ENCODE peak calls at places on chromosomes 6 and 20, in four cellular contexts. L is A549, O is K562, J is HepG2. W is an unnamed sample.

GRCh38 chr20:45322952-45323383 is 14.9 kb upstream of the MATN4 start:
- DNase-seq in J (peak; percentile 86), L (no peak), O (peak; percentile 84), W (no peak)

GRCh38 chr6:103122766-103123601 is 1729.5 kb downstream of the GRIK2 start:
- DNase-seq in L (no peak), J (peak; percentile 44), O (peak; percentile 24), W (peak; percentile 56)

GRCh38 chr6:157314705-157315321 is 8.5 kb downstream of the TMEM242 start:
- DNase-seq in J (peak; percentile 76), O (peak; percentile 79), L (peak; percentile 40), W (no peak)

GRCh38 chr20:3887870-3888614 is 1.1 kb upstream of the PANK2 start:
- DNase-seq in O (no peak), L (no peak), J (no peak), W (no peak)

GRCh38 chr20:63589261-63590217 is 15.5 kb upstream of the HELZ2 start:
- DNase-seq in O (no peak), L (no peak), J (no peak), W (no peak)

GRCh38 chr6:45650527-45651135 is 272.9 kb upstream of the SUPT3H start:
- DNase-seq in O (no peak), L (peak; percentile 8), J (no peak), W (no peak)

GRCh38 chr6:41604006-41604405 is 34.3 kb upstream of the MDFI start:
- DNase-seq in L (no peak), J (no peak), O (no peak), W (no peak)

GRCh38 chr20:49657118-49657901 is 56.4 kb downstream of the B4GALT5 start:
- DNase-seq in L (no peak), J (no peak), O (no peak), W (no peak)

GRCh38 chr20:1964659-1965405 is 29.0 kb downstream of the PDYN start:
- DNase-seq in O (no peak), J (no peak), L (no peak), W (no peak)

GRCh38 chr6:146984251-146984924 is 219.8 kb upstream of the STXBP5 start:
- DNase-seq in L (no peak), O (no peak), J (peak; percentile 93), W (no peak)

GRCh38 chr6:28351087-28351486 is 1.3 kb downstream of the ZKSCAN3 start:
- DNase-seq in O (peak; percentile 59), J (peak; percentile 21), L (no peak), W (no peak)

DNA sequence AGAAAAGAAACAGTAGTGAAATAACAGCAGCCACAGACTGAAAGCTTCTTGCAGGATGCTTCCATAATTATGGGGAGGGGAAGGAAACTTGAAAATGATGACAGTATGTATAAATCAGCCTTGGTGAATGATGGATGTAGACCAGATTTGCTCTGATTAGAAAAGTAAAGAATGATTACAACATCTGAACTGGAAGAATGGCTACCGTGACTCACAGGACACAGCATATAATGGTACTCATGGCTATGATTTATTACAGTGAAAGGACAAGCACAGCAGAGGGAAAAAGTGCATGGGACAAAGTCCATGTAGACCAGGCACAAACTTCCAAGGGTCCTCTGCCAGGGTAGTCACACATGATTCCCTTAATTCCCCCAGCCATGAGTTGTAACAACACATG is 70.7 kb upstream of the POPDC3 start:
- DNase-seq in J (no peak), L (no peak), O (no peak), W (no peak)
- TF ChIP-seq PHF8 in J (no peak), L (no peak), O (no peak), W (no peak)

DNA sequence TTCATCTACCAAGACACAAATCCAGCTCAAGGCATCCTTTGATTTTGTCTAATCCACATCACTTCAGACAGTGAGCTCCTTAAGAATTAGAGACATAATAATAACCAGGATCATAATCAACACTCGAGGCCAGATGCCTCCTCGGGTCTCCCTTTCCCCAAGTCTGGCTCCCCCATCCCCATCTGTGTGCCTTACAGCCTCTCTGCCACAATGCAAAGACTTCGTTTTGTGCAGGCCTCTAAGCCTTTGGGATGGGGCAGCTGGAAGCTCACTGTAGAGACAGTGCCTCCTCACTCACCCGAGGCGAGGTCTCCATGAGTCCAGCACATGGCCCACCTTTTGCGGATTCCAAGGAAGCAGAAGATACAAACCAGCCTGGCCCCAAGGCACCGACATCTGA is 30.3 kb downstream of the LRFN2 start:
- DNase-seq in J (no peak), O (no peak), L (no peak), W (no peak)
- TF ChIP-seq PHF8 in J (no peak), O (no peak), L (no peak), W (no peak)

GRCh38 chr6:64281167-64281566 is 645.6 kb downstream of the PHF3 start:
- DNase-seq in J (no peak), O (no peak), L (no peak), W (no peak)

GRCh38 chr6:64280569-64280968 is 645.0 kb downstream of the PHF3 start:
- DNase-seq in J (peak; percentile 21), O (no peak), L (no peak), W (no peak)
- TF ChIP-seq PHF8 in J (no peak), O (no peak), L (no peak), W (no peak)

GRCh38 chr6:35049346-35049745 is 91.8 kb downstream of the TCP11 start:
- DNase-seq in O (no peak), J (no peak), L (no peak), W (no peak)

GRCh38 chr6:35049885-35050284 is 91.3 kb downstream of the TCP11 start:
- DNase-seq in L (no peak), O (peak; percentile 14), J (no peak), W (no peak)

GRCh38 chr6:35050988-35051330 is 90.2 kb downstream of the TCP11 start:
- DNase-seq in L (no peak), O (no peak), J (no peak), W (no peak)

GRCh38 chr6:35051393-35051792 is 89.7 kb downstream of the TCP11 start:
- DNase-seq in L (no peak), O (no peak), J (no peak), W (no peak)

DNA sequence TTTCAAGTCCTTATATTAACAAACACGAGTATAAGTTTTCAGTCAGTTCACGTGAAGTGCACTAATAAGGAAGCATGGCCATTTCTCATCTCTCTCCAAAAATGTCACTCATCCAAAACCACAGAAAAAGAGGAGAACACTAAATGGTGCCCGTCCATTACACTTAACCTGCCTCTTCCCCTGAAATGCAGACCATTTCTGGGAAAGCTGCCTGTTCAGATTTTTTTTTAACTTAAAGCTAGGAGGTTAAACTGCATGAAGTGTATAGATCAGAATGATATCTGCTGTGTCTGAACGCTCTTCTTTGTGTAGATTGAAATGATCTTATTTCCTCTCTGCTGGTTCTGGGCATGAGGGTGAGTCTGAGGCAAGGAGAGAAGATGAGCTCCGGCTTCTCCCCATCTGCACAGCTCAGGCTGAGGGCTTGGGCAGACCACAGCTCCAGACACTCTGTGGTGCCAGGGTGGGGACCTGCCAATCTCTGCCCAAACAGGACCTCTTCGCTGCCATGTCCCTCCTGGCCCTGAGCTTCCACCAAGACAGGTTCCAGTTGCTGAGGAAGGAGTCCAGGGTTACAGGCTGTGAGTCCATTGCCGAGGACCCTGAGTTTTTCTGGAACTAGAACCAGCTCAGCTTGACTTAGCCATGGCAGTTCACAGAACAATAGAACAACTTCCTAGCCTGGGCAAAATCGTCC is 90.7 kb downstream of the TCP11 start:
- DNase-seq in O (no peak), L (no peak), J (no peak), W (no peak)
- TF ChIP-seq PHF8 in O (no peak), L (no peak), J (no peak), W (no peak)

GRCh38 chr6:9139762-9140161 is 704.4 kb upstream of the SLC35B3 start:
- DNase-seq in L (no peak), J (no peak), O (no peak), W (no peak)
- TF ChIP-seq PHF8 in L (no peak), J (no peak), O (no peak), W (no peak)

GRCh38 chr6:12414096-12414675 is 124.0 kb downstream of the EDN1 start:
- DNase-seq in J (no peak), L (no peak), O (no peak), W (no peak)

GRCh38 chr6:12410946-12411345 is 120.8 kb downstream of the EDN1 start:
- DNase-seq in J (no peak), O (no peak), L (no peak), W (no peak)

GRCh38 chr6:12403946-12404647 is 113.9 kb downstream of the EDN1 start:
- DNase-seq in O (no peak), L (no peak), J (no peak), W (no peak)

GRCh38 chr6:12404651-12405050 is 114.5 kb downstream of the EDN1 start:
- DNase-seq in O (no peak), J (no peak), L (no peak), W (no peak)

GRCh38 chr6:12408752-12409151 is 118.6 kb downstream of the EDN1 start:
- DNase-seq in L (no peak), J (no peak), O (no peak), W (no peak)
- TF ChIP-seq PHF8 in L (no peak), J (no peak), O (no peak), W (no peak)

GRCh38 chr20:10763117-10763516 is 89.3 kb upstream of the JAG1 start:
- DNase-seq in J (no peak), L (no peak), O (no peak), W (no peak)

GRCh38 chr20:10762216-10762615 is 88.4 kb upstream of the JAG1 start:
- DNase-seq in L (no peak), O (no peak), J (no peak), W (no peak)

GRCh38 chr20:10758446-10758845 is 84.6 kb upstream of the JAG1 start:
- DNase-seq in J (peak; percentile 44), L (no peak), O (no peak), W (no peak)

GRCh38 chr20:10761786-10762185 is 88.0 kb upstream of the JAG1 start:
- DNase-seq in O (no peak), J (peak; percentile 28), L (no peak), W (no peak)

GRCh38 chr20:10761232-10761631 is 87.4 kb upstream of the JAG1 start:
- DNase-seq in O (no peak), L (no peak), J (peak; percentile 41), W (no peak)
- TF ChIP-seq PHF8 in O (no peak), L (no peak), J (no peak), W (no peak)

DNA sequence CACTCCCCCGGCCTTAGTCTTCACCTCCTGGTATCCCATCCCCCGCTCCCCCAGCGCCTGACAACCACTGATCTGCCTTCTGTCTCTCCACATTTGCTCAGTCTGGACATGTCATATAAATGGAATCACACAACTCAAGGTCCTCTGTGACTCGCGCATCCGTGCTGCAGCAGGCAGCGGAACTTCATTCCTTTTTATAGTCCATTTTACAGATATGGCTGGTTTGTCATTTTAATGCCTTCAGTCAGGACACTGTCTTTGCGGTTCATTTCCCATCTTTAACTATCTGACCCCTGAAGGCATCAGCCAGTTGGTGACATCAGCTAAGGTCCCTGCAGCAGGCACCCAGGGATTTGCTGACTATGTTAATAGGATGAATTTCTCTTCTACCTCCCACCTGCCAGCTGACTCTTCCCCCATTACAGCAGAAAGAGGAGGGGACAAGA is 125.7 kb downstream of the ZMYND8 start:
- DNase-seq in O (no peak), J (no peak), L (no peak), W (no peak)
- TF ChIP-seq PHF8 in O (no peak), J (no peak), L (no peak), W (no peak)

GRCh38 chr20:33521461-33521860 is 31.6 kb downstream of the CBFA2T2 start:
- DNase-seq in O (no peak), L (no peak), J (no peak), W (no peak)
- TF ChIP-seq PHF8 in O (no peak), L (no peak), J (no peak), W (no peak)

W was measured in H1.